ENCODE peak calls at places on chromosome 9, in six cellular contexts. M is H9, O is NCI-H1105 treated with DMSO at 0.1 percent for 48 hours, X is left ventricle myocardium inferior, C is NT2/D1, H is GM04504. Y is an unnamed sample.

GRCh38 chr9:92685022-92685421 is 15.1 kb upstream of the IPPK start:
- DNase-seq in M (no peak), O (no peak), H (no peak), C (no peak), X (no peak), Y (no peak)

GRCh38 chr9:82810902-82811301 is 252.0 kb downstream of the RASEF start:
- DNase-seq in M (peak), C (no peak), H (no peak), X (no peak), O (no peak), Y (no peak)

GRCh38 chr9:112198646-112199045 is 23.5 kb upstream of the SUSD1 start:
- DNase-seq in O (no peak), X (no peak), C (no peak), M (no peak), H (no peak), Y (no peak)

GRCh38 chr9:126885089-126885753 is 24.8 kb downstream of the ZBTB34 start:
- DNase-seq in H (no peak), O (no peak), X (no peak), C (no peak), M (no peak), Y (no peak)

GRCh38 chr9:135309763-135310125 is 169.8 kb upstream of the PPP1R26 start:
- DNase-seq in X (no peak), H (no peak), C (no peak), O (no peak), M (no peak), Y (peak)

GRCh38 chr9:93083592-93084470 is 12.2 kb upstream of the CARD19 start:
- DNase-seq in O (no peak), X (no peak), C (no peak), M (no peak), H (no peak), Y (peak)

GRCh38 chr9:84823426-84824271 is 154.1 kb downstream of the NTRK2 start:
- DNase-seq in M (no peak), H (no peak), X (no peak), C (no peak), O (peak), Y (no peak)

GRCh38 chr9:128254362-128254761 is 21.4 kb downstream of the GOLGA2 start:
- DNase-seq in H (no peak), X (no peak), O (no peak), M (no peak), C (no peak), Y (no peak)

GRCh38 chr9:93207860-93208734 is 24.2 kb downstream of the WNK2 start:
- DNase-seq in H (no peak), X (no peak), M (no peak), O (no peak), C (no peak), Y (no peak)

GRCh38 chr9:93649610-93650261 is 73.4 kb downstream of the PHF2 start:
- DNase-seq in M (no peak), O (no peak), H (no peak), C (no peak), X (peak), Y (no peak)

GRCh38 chr9:133513214-133514088 is 11.3 kb downstream of the MYMK start:
- DNase-seq in M (no peak), C (no peak), X (no peak), H (no peak), O (peak), Y (no peak)

GRCh38 chr9:35470894-35471293 is 19.0 kb upstream of the RUSC2 start:
- DNase-seq in O (no peak), M (no peak), H (no peak), X (no peak), C (no peak), Y (peak)

GRCh38 chr9:8858250-8859161 is 1058.9 kb upstream of the DMAC1 start:
- DNase-seq in C (no peak), O (no peak), H (no peak), X (no peak), M (peak), Y (no peak)

GRCh38 chr9:136310273-136311030 is 6.6 kb upstream of the CCDC187 start:
- DNase-seq in C (no peak), O (no peak), M (no peak), X (no peak), H (no peak), Y (no peak)

GRCh38 chr9:9214052-9214451 is 1398.8 kb downstream of the PTPRD start:
- DNase-seq in X (no peak), C (no peak), M (no peak), H (no peak), O (no peak), Y (no peak)

GRCh38 chr9:98427491-98427890 is 172.0 kb upstream of the TBC1D2 start:
- DNase-seq in H (no peak), O (no peak), X (no peak), C (no peak), M (no peak), Y (no peak)

GRCh38 chr9:73200694-73201432 is 49.2 kb downstream of the ANXA1 start:
- DNase-seq in H (no peak), M (no peak), O (peak), C (peak), X (no peak), Y (no peak)

GRCh38 chr9:121942313-121942712 is 150.8 kb downstream of the TTLL11 start:
- DNase-seq in H (no peak), M (no peak), X (no peak), O (no peak), C (no peak), Y (no peak)

GRCh38 chr9:124457079-124457886 is 7.0 kb downstream of the ADGRD2 start:
- DNase-seq in C (no peak), O (no peak), H (no peak), M (no peak), X (no peak), Y (no peak)

GRCh38 chr9:95129651-95130291 is 187.7 kb downstream of the FANCC start:
- DNase-seq in M (no peak), H (no peak), C (no peak), X (no peak), O (peak), Y (no peak)

GRCh38 chr9:128383007-128383753 is 12.0 kb downstream of the URM1 start:
- DNase-seq in H (no peak), O (peak), M (peak), C (peak), X (no peak), Y (no peak)

GRCh38 chr9:33620738-33621439 is 96.8 kb downstream of the ANKRD18B start:
- DNase-seq in C (no peak), X (no peak), M (no peak), O (peak), H (peak), Y (no peak)

GRCh38 chr9:81032030-81032572 is 657.2 kb downstream of the TLE1 start:
- DNase-seq in M (no peak), C (no peak), X (no peak), O (no peak), H (peak), Y (no peak)

GRCh38 chr9:83448606-83449005 is 89.6 kb downstream of the FRMD3 start:
- DNase-seq in H (no peak), M (no peak), C (no peak), O (no peak), X (no peak), Y (no peak)

GRCh38 chr9:35311891-35312639 is 150.3 kb downstream of the UNC13B start:
- DNase-seq in H (no peak), O (no peak), X (no peak), M (no peak), C (no peak), Y (no peak)

GRCh38 chr9:134545213-134546211 is 96.1 kb upstream of the COL5A1 start:
- DNase-seq in M (no peak), H (peak), X (peak), C (no peak), O (no peak), Y (no peak)

GRCh38 chr9:14277202-14277601 is 36.7 kb downstream of the NFIB start:
- DNase-seq in X (peak), M (no peak), O (peak), C (no peak), H (peak), Y (no peak)

GRCh38 chr9:97615439-97616072 is 17.6 kb downstream of the TSTD2 start:
- DNase-seq in X (no peak), C (peak), M (no peak), H (peak), O (peak), Y (peak)

GRCh38 chr9:92094655-92095054 is 20.6 kb downstream of the SPTLC1 start:
- DNase-seq in M (peak), O (no peak), C (no peak), H (no peak), X (no peak), Y (no peak)

GRCh38 chr9:124030969-124031451 is 19.4 kb downstream of the LHX2 start:
- DNase-seq in O (no peak), C (no peak), H (no peak), M (no peak), X (no peak), Y (no peak)

GRCh38 chr9:115202960-115203751 is 85.2 kb upstream of the TNC start:
- DNase-seq in X (peak), C (no peak), O (no peak), H (peak), M (no peak), Y (no peak)

GRCh38 chr9:95506692-95507455 is 9.9 kb downstream of the PTCH1 start:
- DNase-seq in X (peak), M (peak), H (no peak), C (no peak), O (peak), Y (peak)

GRCh38 chr9:96651626-96652025 is 3.5 kb downstream of the PRXL2C start:
- DNase-seq in M (no peak), C (no peak), H (no peak), O (peak), X (no peak), Y (no peak)

GRCh38 chr9:99431103-99431502 is 209.0 kb downstream of the SEC61B start:
- DNase-seq in O (no peak), C (no peak), M (no peak), X (no peak), H (no peak), Y (no peak)

GRCh38 chr9:134130503-134131375 is 5.1 kb upstream of the WDR5 start:
- DNase-seq in C (no peak), H (no peak), X (peak), M (peak), O (peak), Y (peak)

GRCh38 chr9:131984564-131984963 is 95.1 kb downstream of the MED27 start:
- DNase-seq in M (no peak), O (no peak), X (no peak), H (no peak), C (no peak), Y (no peak)

GRCh38 chr9:75085640-75086039 is 2.3 kb downstream of the NMRK1 start:
- DNase-seq in O (no peak), H (no peak), M (no peak), C (no peak), X (no peak), Y (no peak)

GRCh38 chr9:112689341-112689740 is 28.6 kb downstream of the INIP start:
- DNase-seq in M (no peak), H (no peak), X (no peak), O (no peak), C (no peak), Y (no peak)